ENCODE peak calls at places on chromosomes 11 and 22, in four cellular contexts. W, Z, D and L are unnamed samples.

GRCh38 chr22:32591620-32592019 is 117.0 kb downstream of the FBXO7 start:
- DNase-seq in W (no peak), Z (peak; percentile 12), D (peak; percentile 88), L (no peak)

GRCh38 chr11:112596324-112596723 is 335.7 kb upstream of the PLET1 start:
- DNase-seq in W (peak; percentile 41), Z (no peak), D (no peak), L (no peak)

GRCh38 chr11:14443642-14444041 is 56.0 kb downstream of the COPB1 start:
- DNase-seq in W (no peak), Z (no peak), D (peak; percentile 57), L (no peak)

GRCh38 chr11:65552413-65552951 is 5.7 kb downstream of the LTBP3 start:
- DNase-seq in W (no peak), Z (no peak), D (no peak), L (no peak)

GRCh38 chr22:50140615-50141014 is 29.9 kb upstream of the PANX2 start:
- DNase-seq in W (no peak), Z (no peak), D (no peak), L (no peak)

GRCh38 chr11:88475991-88476418 is 138.5 kb upstream of the CTSC start:
- DNase-seq in W (no peak), Z (peak; percentile 70), D (peak; percentile 66), L (no peak)

GRCh38 chr22:43211941-43212433 is 25.1 kb upstream of the TTLL12 start:
- DNase-seq in W (no peak), Z (no peak), D (no peak), L (no peak)

GRCh38 chr11:67507242-67507890 is 596 bp downstream of the CDK2AP2 start:
- DNase-seq in W (peak; percentile 88), Z (peak; percentile 86), D (peak; percentile 68), L (no peak)

GRCh38 chr11:57800444-57801184 is 39.0 kb downstream of the CTNND1 start:
- DNase-seq in W (peak; percentile 51), Z (peak; percentile 85), D (peak; percentile 74), L (peak; percentile 64)

GRCh38 chr11:93024376-93024775 is 54.9 kb downstream of the MTNR1B start:
- DNase-seq in W (no peak), Z (no peak), D (peak; percentile 27), L (no peak)

GRCh38 chr11:11987503-11988022 is 20.9 kb downstream of the DKK3 start:
- DNase-seq in W (peak; percentile 27), Z (peak; percentile 39), D (peak; percentile 78), L (no peak)

GRCh38 chr11:128831781-128832497 is 35.2 kb downstream of the KCNJ1 start:
- DNase-seq in W (no peak), Z (no peak), D (no peak), L (no peak)

GRCh38 chr22:44475706-44476105 is 22.3 kb downstream of the RTL6 start:
- DNase-seq in W (no peak), Z (no peak), D (no peak), L (no peak)

GRCh38 chr11:84261707-84262106 is 975.5 kb upstream of the CCDC90B start:
- DNase-seq in W (peak; percentile 36), Z (peak; percentile 28), D (no peak), L (no peak)

GRCh38 chr11:107561688-107562087 is 3.8 kb downstream of the ALKBH8 start:
- DNase-seq in W (no peak), Z (peak; percentile 84), D (peak; percentile 34), L (no peak)

GRCh38 chr11:60739114-60739513 is 14.6 kb downstream of the MS4A18 start:
- DNase-seq in W (peak; percentile 60), Z (no peak), D (no peak), L (no peak)

GRCh38 chr11:82546556-82547162 is 187.0 kb downstream of the FAM181B start:
- DNase-seq in W (no peak), Z (peak; percentile 56), D (no peak), L (no peak)

GRCh38 chr11:108394744-108395284 is 72.5 kb downstream of the C11orf65 start:
- DNase-seq in W (no peak), Z (no peak), D (no peak), L (no peak)

GRCh38 chr11:8328848-8329330 is 65.2 kb upstream of the LMO1 start:
- DNase-seq in W (peak; percentile 94), Z (peak; percentile 96), D (peak; percentile 75), L (peak; percentile 86)

GRCh38 chr22:19886605-19887250 is 32.1 kb upstream of the GNB1L start:
- DNase-seq in W (no peak), Z (peak; percentile 69), D (peak; percentile 61), L (no peak)

GRCh38 chr11:44507896-44508440 is 57.5 kb upstream of the CD82 start:
- DNase-seq in W (no peak), Z (no peak), D (no peak), L (no peak)

GRCh38 chr22:21982338-21982965 is at the start of gene TOP3B:
- DNase-seq in W (peak; percentile 69), Z (peak; percentile 84), D (peak; percentile 69), L (peak; percentile 65)
- H3K18ac ChIP-seq in W (peak within 1 kb of the TSS; percentile 63), Z (peak within 1 kb of the TSS; percentile 18), D (peak within 1 kb of the TSS; percentile 40), L (peak within 1 kb of the TSS; percentile 94)

GRCh38 chr11:121479355-121479754 is 26.6 kb upstream of the SORL1-AS1 start:
- DNase-seq in W (peak; percentile 92), Z (no peak), D (no peak), L (no peak)
- H3K4me2 ChIP-seq in W (peak overlapping the region; percentile 20), Z (no peak overlapping the region), D (no peak overlapping the region), L (no peak overlapping the region)

GRCh38 chr11:86938900-86939880 is 16.0 kb downstream of the FZD4 start:
- DNase-seq in W (no peak), Z (peak; percentile 82), D (peak; percentile 68), L (peak; percentile 44)
- H3K4me1 ChIP-seq in W (no peaks in the 10 kb centered on the region), Z (peaks cover 18% of the 10 kb centered on the region), D (peaks cover 23% of the 10 kb centered on the region), L (no peaks in the 10 kb centered on the region)

DNA sequence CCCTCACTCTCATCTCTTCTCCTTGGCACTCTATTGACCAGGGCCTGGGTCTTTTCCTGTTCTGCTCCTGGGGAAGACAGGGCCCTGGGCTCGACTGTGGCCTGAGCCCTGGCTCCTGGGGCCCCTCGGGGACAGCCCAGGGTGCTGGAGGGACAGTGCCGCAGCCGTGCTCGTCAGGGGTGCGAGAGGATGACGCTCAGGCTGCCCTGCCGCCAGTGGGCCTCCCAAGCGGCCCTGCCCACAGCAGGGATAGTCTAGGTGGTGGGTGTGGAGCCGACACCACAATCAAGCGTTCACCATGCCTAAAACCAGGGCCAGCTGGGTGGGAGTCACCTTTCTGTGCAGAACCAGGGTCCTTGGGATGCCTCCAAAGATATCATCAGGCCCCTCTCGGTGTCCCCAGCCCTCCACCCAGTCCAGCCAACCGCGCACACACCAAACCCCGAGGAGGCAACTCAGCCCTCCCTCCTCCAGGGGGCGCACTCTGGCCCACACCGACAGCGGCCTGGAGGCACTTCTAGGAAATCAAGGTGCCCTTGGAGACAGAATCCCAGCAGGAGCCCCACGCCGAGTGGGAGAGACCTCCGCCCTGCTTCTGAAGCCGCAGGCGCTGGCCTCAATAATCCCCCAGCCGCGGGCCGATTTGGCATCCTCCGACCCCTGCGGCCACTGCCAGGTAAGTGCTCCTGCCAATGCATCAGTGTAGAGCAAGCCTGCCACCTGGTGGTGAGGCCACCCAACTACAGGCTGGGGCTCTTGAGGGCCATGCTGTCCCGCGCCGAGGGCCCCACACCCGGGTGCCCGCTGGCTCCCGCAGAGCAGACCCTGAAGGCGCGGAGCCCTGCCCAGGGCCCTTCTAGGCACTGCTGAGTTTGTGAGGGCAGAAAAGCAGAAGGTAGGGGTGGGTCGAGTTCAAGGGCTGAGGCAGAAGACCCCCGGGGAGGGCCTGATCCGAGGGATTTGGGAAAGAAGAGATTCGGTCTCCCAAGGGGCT is 496.4 kb downstream of the BUD13 start:
- DNase-seq in W (peak; percentile 94), Z (peak; percentile 93), D (peak; percentile 30), L (peak; percentile 86)
- H3K18ac ChIP-seq in W (no peak overlapping the region), Z (peak overlapping the region; percentile 45), D (no peak overlapping the region), L (peak overlapping the region; percentile 93)

DNA sequence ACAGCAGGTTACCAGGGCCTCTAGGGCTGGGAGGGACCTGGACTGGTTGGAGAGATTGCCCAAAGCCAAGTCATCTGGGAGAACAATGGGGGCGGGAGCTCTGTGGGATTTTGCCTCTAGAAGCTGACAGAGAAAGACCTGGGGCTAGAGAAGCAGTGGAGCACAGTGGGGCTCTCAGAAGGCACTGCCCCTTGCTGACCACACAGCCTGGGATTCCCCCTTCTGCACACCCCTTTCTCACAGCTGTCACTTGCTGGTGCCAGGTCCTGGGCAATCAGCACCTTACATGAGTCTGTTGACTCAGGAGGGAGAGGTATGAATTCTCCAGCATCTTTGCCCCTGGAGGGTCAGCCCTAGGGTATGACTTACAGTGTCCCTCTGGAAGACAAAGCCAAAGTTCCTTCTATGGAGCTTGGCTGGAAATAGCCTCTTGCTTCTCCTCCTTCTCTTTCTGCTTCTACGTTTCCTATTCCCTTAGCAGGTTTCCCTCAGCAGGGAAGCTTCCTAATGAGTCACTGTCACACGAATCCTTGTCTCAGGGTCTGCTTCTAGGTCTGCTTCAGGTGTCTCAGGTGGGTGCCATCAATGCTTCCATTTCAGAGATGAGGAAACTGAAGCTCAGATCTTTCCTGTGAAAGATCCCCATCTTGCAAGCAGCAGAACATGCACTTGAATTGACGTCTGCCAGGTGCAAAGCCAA is 27.0 kb downstream of the GDPD5 start:
- DNase-seq in W (no peak), Z (peak; percentile 84), D (peak; percentile 30), L (no peak)
- H3K4me2 ChIP-seq in W (no peak overlapping the region), Z (no peak overlapping the region), D (peak overlapping the region; percentile 21), L (no peak overlapping the region)

DNA sequence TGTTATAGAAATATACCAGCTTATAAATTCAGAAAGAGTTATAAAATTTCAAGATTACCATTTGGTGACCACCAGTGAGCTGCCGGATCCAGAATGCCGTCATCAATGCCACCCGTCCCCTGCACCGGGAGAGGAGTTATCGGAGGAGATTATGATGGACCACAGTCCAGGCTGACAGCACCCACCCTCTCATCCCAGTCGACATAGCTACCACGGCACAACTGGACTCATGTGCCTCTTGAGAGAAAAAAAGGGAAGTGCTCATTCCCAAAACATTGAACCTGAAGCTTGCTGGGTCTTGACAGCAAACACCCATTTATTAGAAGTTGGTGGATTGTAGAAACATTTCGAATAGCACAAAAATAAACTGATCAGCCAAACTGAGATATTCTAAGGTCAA is 1331.5 kb downstream of the TBC1D22A start:
- DNase-seq in W (peak; percentile 8), Z (no peak), D (no peak), L (no peak)
- H3K4me1 ChIP-seq in W (no peaks in the 10 kb centered on the region), Z (peaks cover 3% of the 10 kb centered on the region), D (no peaks in the 10 kb centered on the region), L (no peaks in the 10 kb centered on the region)